ENCODE peak calls at places on chromosomes 12 and 14, in nine cellular contexts. M is SJSA1, W is RWPE2, J is transverse colon, B is mucosa of descending colon, T is psoas muscle, F is A673, P is Panc1, C is SK-N-SH. A is an unnamed sample.

GRCh38 chr14:50001999-50002925 is 109.4 kb downstream of the ARF6 start:
- DNase-seq in M (no peak), W (no peak), J (peak; percentile 41), B (peak; percentile 58), T (peak; percentile 58), F (no peak), P (no peak), C (no peak), A (peak; percentile 70)

GRCh38 chr12:121053706-121054105 is 14.7 kb upstream of the OASL start:
- DNase-seq in M (no peak), W (no peak), J (no peak), B (no peak), T (no peak), F (no peak), P (no peak), C (no peak), A (no peak)

GRCh38 chr14:73829526-73830431 is 21.9 kb upstream of the PTGR2 start:
- DNase-seq in M (no peak), W (no peak), J (no peak), B (no peak), T (no peak), F (no peak), P (no peak), C (no peak), A (no peak)

GRCh38 chr12:95516757-95517156 is 34.5 kb downstream of the USP44 start:
- DNase-seq in M (no peak), W (no peak), J (no peak), B (no peak), T (no peak), F (no peak), P (no peak), C (no peak), A (no peak)

GRCh38 chr14:68780358-68781160 is 12.3 kb downstream of the ZFP36L1 start:
- DNase-seq in M (no peak), W (no peak), J (peak; percentile 68), B (peak; percentile 66), T (peak; percentile 73), F (no peak), P (no peak), C (no peak), A (no peak)

GRCh38 chr14:91108941-91109611 is 4.8 kb upstream of the DGLUCY start:
- DNase-seq in M (no peak), W (no peak), J (peak; percentile 46), B (peak; percentile 65), T (peak; percentile 67), F (peak; percentile 15), P (no peak), C (no peak), A (peak; percentile 64)

GRCh38 chr14:34628681-34629135 is 1.2 kb downstream of the SNX6 start:
- DNase-seq in M (no peak), W (no peak), J (peak; percentile 61), B (peak; percentile 76), T (no peak), F (peak; percentile 14), P (no peak), C (peak; percentile 46), A (no peak)

GRCh38 chr14:101743701-101744100 is 17.8 kb upstream of the PPP2R5C start:
- DNase-seq in M (no peak), W (no peak), J (no peak), B (no peak), T (no peak), F (no peak), P (no peak), C (no peak), A (no peak)

GRCh38 chr14:95048771-95049312 is 108.5 kb downstream of the DICER1 start:
- DNase-seq in M (peak; percentile 22), W (peak; percentile 32), J (no peak), B (no peak), T (no peak), F (no peak), P (no peak), C (no peak), A (no peak)

GRCh38 chr12:80490329-80490728 is 46.3 kb downstream of the PTPRQ start:
- DNase-seq in M (no peak), W (no peak), J (no peak), B (no peak), T (no peak), F (no peak), P (no peak), C (no peak), A (no peak)

GRCh38 chr14:56810850-56811595 is 744 bp upstream of the OTX2 start:
- DNase-seq in M (no peak), W (no peak), J (no peak), B (no peak), T (no peak), F (peak; percentile 52), P (no peak), C (no peak), A (no peak)

GRCh38 chr12:111953455-111953854 is 59.5 kb downstream of the TMEM116 start:
- DNase-seq in M (no peak), W (no peak), J (no peak), B (peak; percentile 27), T (no peak), F (no peak), P (no peak), C (no peak), A (no peak)

GRCh38 chr14:90115780-90116179 is 54.0 kb downstream of the KCNK13 start:
- DNase-seq in M (no peak), W (no peak), J (no peak), B (no peak), T (no peak), F (no peak), P (no peak), C (no peak), A (no peak)

GRCh38 chr14:67514203-67514607 is 18.9 kb upstream of the PLEKHH1 start:
- DNase-seq in M (no peak), W (no peak), J (peak; percentile 28), B (peak; percentile 27), T (peak; percentile 64), F (no peak), P (no peak), C (peak; percentile 44), A (no peak)

GRCh38 chr12:84497819-84498218 is 414.8 kb downstream of the SLC6A15 start:
- DNase-seq in M (no peak), W (no peak), J (no peak), B (peak; percentile 20), T (no peak), F (peak; percentile 38), P (no peak), C (no peak), A (no peak)

DNA sequence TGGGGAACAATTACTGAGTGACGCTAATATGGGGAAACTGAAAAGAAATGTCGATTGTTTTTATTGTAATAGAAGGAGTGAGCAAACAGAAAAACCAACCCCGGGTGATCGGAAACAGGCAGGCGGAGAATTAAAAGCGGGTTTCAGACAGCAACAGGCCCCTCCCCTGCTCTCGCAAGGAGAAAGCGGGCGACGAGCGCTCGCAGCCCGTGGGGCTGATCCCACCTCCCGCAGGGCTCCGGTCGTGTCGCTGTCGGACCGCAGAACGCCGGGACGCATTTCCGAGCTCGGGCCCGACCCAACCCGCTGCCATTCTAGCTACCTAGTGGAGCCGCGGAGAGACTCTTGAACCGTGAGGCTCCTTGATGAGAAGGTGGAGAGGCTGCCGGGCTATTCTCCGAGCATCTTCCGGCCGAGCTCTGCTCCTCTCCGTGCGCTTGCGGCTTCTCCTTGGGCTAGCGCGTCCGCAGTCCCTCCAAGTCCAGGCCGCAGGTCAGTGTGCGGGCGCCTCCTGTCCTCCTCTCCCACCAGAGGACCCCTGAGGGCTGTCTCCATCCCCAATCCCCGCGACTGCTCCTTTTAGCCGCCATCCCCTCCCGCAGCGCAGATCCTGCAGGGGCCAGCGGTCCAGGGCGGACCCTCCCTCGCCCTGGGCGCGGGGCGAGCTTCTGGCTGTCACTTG is 4.1 kb upstream of the PAX9 start:
- DNase-seq in M (no peak), W (peak; percentile 66), J (no peak), B (no peak), T (no peak), F (peak; percentile 57), P (no peak), C (peak; percentile 41), A (no peak)
- H3K9me3 ChIP-seq in M (no peaks in the 10 kb centered on the region), W (no peaks in the 10 kb centered on the region), J (no peaks in the 10 kb centered on the region), B (no peaks in the 10 kb centered on the region), T (no peaks in the 10 kb centered on the region), F (no peaks in the 10 kb centered on the region), P (no peaks in the 10 kb centered on the region), C (no peaks in the 10 kb centered on the region), A (no peaks in the 10 kb centered on the region)

GRCh38 chr14:105902131-105902898 is 375.9 kb downstream of the TMEM121 start:
- DNase-seq in M (no peak), W (no peak), J (no peak), B (no peak), T (no peak), F (no peak), P (no peak), C (no peak), A (no peak)

GRCh38 chr14:105899071-105899641 is 372.8 kb downstream of the TMEM121 start:
- DNase-seq in M (no peak), W (no peak), J (no peak), B (no peak), T (peak; percentile 39), F (no peak), P (no peak), C (peak; percentile 70), A (no peak)

GRCh38 chr14:105899657-105900397 is 373.4 kb downstream of the TMEM121 start:
- DNase-seq in M (no peak), W (no peak), J (no peak), B (no peak), T (peak; percentile 31), F (no peak), P (no peak), C (no peak), A (peak; percentile 36)

GRCh38 chr14:105900398-105901160 is 374.2 kb downstream of the TMEM121 start:
- DNase-seq in M (no peak), W (no peak), J (no peak), B (no peak), T (peak; percentile 27), F (no peak), P (no peak), C (no peak), A (no peak)

GRCh38 chr14:105901226-105901625 is 374.8 kb downstream of the TMEM121 start:
- DNase-seq in M (no peak), W (no peak), J (no peak), B (no peak), T (no peak), F (no peak), P (no peak), C (no peak), A (no peak)
- H3K9me3 ChIP-seq in M (peaks cover 4% of the 10 kb centered on the region), W (no peaks in the 10 kb centered on the region), J (no peaks in the 10 kb centered on the region), B (no peaks in the 10 kb centered on the region), T (no peaks in the 10 kb centered on the region), F (no peaks in the 10 kb centered on the region), P (no peaks in the 10 kb centered on the region), C (no peaks in the 10 kb centered on the region), A (no peaks in the 10 kb centered on the region)

DNA sequence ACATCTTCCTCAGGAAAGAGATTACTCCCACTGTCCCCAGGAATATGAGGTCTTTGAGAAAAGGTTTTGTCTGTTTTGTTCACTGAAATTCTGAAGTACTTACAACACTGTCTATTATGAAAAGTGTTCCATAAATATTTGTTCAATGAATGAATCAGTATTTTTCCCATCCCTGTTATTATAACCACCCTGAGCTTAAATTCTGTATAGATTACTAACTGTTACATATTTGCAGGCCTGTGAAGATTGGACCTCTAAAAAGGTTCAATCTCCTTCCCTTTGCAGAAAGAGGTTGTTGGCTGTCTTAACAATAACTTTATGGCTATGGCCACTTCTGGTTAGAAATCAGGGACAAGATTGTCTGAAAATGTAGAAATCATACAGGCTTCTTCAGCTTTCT is 174.5 kb upstream of the NPAS3 start:
- DNase-seq in M (no peak), W (no peak), J (no peak), B (no peak), T (no peak), F (no peak), P (no peak), C (no peak), A (no peak)
- H3K9me3 ChIP-seq in M (no peaks in the 10 kb centered on the region), W (no peaks in the 10 kb centered on the region), J (no peaks in the 10 kb centered on the region), B (no peaks in the 10 kb centered on the region), T (no peaks in the 10 kb centered on the region), F (no peaks in the 10 kb centered on the region), P (no peaks in the 10 kb centered on the region), C (no peaks in the 10 kb centered on the region), A (no peaks in the 10 kb centered on the region)

GRCh38 chr14:32757568-32757967 is 181.1 kb upstream of the NPAS3 start:
- DNase-seq in M (no peak), W (no peak), J (no peak), B (no peak), T (no peak), F (no peak), P (no peak), C (no peak), A (no peak)
- H3K9me3 ChIP-seq in M (no peaks in the 10 kb centered on the region), W (peaks cover 4% of the 10 kb centered on the region), J (no peaks in the 10 kb centered on the region), B (peaks cover 7% of the 10 kb centered on the region), T (peaks cover 10% of the 10 kb centered on the region), F (peaks cover 14% of the 10 kb centered on the region), P (no peaks in the 10 kb centered on the region), C (peaks cover 12% of the 10 kb centered on the region), A (no peaks in the 10 kb centered on the region)

A was measured in CD8-positive, alpha-beta memory T cell.